ENCODE peak calls at places on chromosomes 12 and 14, in nine cellular contexts. Z is neural progenitor cell, K is stomach, N is thyroid gland, M is uterus, I is lower lobe of right lung, V is left lung, W is brain microvascular endothelial cell, C is spleen. P is an unnamed sample.

GRCh38 chr12:52613363-52614030 is 4.9 kb downstream of the KRT73 start:
- DNase-seq in Z (no peak), K (no peak), N (no peak), M (no peak), I (no peak), V (no peak), W (no peak), C (no peak), P (peak; percentile 30)

GRCh38 chr14:92665699-92666110 is 82.7 kb downstream of the LGMN start:
- DNase-seq in Z (no peak), K (no peak), N (no peak), M (no peak), I (no peak), V (no peak), W (no peak), C (no peak), P (no peak)

GRCh38 chr14:52951730-52952481 is 1.1 kb upstream of the FERMT2 start:
- DNase-seq in Z (peak; percentile 79), K (peak; percentile 43), N (peak; percentile 65), M (no peak), I (no peak), V (peak; percentile 41), W (peak; percentile 78), C (no peak), P (peak; percentile 75)

GRCh38 chr12:11941601-11942360 is 129.0 kb upstream of the BCL2L14 start:
- DNase-seq in Z (no peak), K (peak; percentile 50), N (peak; percentile 16), M (no peak), I (no peak), V (no peak), W (peak; percentile 70), C (no peak), P (no peak)

GRCh38 chr12:31807773-31808097 is 78.9 kb upstream of the AMN1 start:
- DNase-seq in Z (no peak), K (no peak), N (no peak), M (no peak), I (no peak), V (no peak), W (no peak), C (no peak), P (no peak)

GRCh38 chr14:94536836-94537235 is 24.4 kb upstream of the SERPINA4 start:
- DNase-seq in Z (no peak), K (no peak), N (no peak), M (no peak), I (no peak), V (no peak), W (peak; percentile 35), C (no peak), P (no peak)

GRCh38 chr12:33588725-33589405 is 149.2 kb upstream of the SYT10 start:
- DNase-seq in Z (no peak), K (no peak), N (no peak), M (no peak), I (no peak), V (no peak), W (no peak), C (no peak), P (no peak)

GRCh38 chr14:81209187-81209836 is 11.4 kb downstream of the GTF2A1 start:
- DNase-seq in Z (no peak), K (no peak), N (no peak), M (no peak), I (no peak), V (no peak), W (peak; percentile 32), C (no peak), P (no peak)

GRCh38 chr14:104158827-104159798 is 20.7 kb downstream of the KIF26A start:
- DNase-seq in Z (peak; percentile 45), K (peak; percentile 64), N (no peak), M (no peak), I (no peak), V (no peak), W (no peak), C (no peak), P (peak; percentile 61)

GRCh38 chr14:35696119-35696518 is 113.0 kb downstream of the RALGAPA1 start:
- DNase-seq in Z (no peak), K (no peak), N (no peak), M (no peak), I (no peak), V (no peak), W (no peak), C (no peak), P (no peak)

GRCh38 chr14:55840821-55841220 is 260.8 kb downstream of the KTN1 start:
- DNase-seq in Z (no peak), K (no peak), N (no peak), M (no peak), I (no peak), V (no peak), W (no peak), C (no peak), P (no peak)

GRCh38 chr14:55845963-55846851 is 266.2 kb downstream of the KTN1 start:
- DNase-seq in Z (no peak), K (no peak), N (no peak), M (no peak), I (no peak), V (no peak), W (no peak), C (no peak), P (no peak)

GRCh38 chr14:55846852-55847471 is 267.0 kb downstream of the KTN1 start:
- DNase-seq in Z (no peak), K (no peak), N (peak; percentile 5), M (no peak), I (no peak), V (no peak), W (no peak), C (no peak), P (peak; percentile 68)

GRCh38 chr14:55841625-55842024 is 261.6 kb downstream of the KTN1 start:
- DNase-seq in Z (no peak), K (no peak), N (no peak), M (no peak), I (no peak), V (peak; percentile 36), W (no peak), C (no peak), P (no peak)

DNA sequence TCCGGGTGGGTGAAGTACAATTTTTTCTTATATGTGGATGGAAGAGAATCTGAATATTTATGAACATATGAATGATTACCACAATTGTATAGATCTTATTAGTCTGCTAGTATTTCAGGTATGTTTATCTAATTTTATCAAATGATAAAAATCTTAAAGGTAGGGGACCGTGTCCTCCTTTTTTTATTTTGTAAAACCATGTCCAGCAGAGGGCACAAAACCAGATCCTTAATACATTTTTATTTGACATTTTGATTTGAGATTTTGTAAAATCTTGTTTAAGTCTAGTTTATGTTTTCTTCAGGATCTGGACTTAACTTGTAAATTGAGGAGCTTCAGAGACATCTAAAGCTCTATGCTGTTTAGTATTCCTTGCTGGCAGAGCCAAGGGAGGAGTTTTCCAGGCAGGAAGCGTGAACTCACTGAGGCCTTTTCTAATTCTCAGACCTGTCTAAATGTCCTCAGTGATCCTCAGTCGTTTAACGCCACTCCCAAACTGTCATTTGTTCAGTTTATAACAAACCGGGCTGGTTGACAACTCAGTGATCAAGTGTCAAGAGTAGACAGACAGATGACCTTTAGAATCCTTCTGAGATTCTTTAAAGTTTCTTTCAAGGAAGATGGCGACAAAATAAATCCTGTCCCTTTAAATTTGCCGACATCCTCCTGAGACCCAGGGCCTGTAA is 263.9 kb downstream of the KTN1 start:
- DNase-seq in Z (no peak), K (no peak), N (no peak), M (no peak), I (no peak), V (no peak), W (no peak), C (no peak), P (no peak)
- TF ChIP-seq CTCF in Z (peak; percentile 36), K (no peak), N (no peak), M (no peak), I (peak; percentile 14), V (no peak), W (peak; percentile 28), C (no peak), P (no peak)

DNA sequence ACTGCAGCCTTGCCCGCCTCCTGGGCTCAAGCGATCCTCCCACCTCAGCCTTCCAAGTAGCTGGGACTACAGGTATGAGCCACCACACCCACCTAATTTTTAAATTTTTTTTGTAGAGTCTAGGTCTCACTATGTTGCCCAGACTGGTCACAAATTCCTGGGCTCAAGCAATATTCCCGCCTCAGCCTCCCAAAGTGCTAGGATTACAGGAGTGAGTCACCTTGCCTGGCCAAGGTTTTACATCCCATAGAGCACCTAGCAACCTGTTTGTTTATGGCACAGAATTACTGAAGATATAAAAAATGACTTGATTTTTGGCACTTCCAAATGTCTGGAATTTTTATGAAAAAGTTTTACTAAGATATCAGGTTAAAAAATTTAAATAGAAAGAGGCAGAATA is 16.5 kb downstream of the MYO1A start:
- DNase-seq in Z (no peak), K (no peak), N (no peak), M (no peak), I (no peak), V (no peak), W (no peak), C (no peak), P (no peak)
- H3K36me3 ChIP-seq in Z (no peaks in the 10 kb centered on the region), K (peaks cover 17% of the 10 kb centered on the region), N (no peaks in the 10 kb centered on the region), M (no peaks in the 10 kb centered on the region), I (no peaks in the 10 kb centered on the region), V (no peaks in the 10 kb centered on the region), W (no peaks in the 10 kb centered on the region), C (no peaks in the 10 kb centered on the region), P (no peaks in the 10 kb centered on the region)

DNA sequence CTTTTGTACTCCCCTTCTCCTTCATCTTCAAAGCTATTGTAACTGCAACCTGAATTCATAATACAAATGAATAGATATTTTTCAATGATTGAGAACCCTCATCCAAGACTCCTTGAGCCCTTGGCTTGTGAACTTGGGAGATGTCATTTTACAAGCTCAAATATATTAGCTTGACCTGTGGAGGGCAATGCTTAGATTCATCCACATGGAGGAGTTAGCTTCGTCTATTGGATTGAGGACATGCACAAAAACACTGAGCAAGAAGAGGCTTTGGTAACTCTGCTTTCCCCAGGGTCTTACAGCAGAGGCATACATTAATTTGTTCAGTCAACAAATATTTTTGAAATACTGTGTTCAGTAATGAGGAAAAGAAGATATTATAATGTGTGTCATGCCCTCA is 101.1 kb downstream of the OTOGL start:
- DNase-seq in Z (no peak), K (no peak), N (no peak), M (no peak), I (no peak), V (no peak), W (no peak), C (no peak), P (no peak)
- TF ChIP-seq CTCF in Z (no peak), K (no peak), N (no peak), M (no peak), I (no peak), V (no peak), W (no peak), C (no peak), P (no peak)

DNA sequence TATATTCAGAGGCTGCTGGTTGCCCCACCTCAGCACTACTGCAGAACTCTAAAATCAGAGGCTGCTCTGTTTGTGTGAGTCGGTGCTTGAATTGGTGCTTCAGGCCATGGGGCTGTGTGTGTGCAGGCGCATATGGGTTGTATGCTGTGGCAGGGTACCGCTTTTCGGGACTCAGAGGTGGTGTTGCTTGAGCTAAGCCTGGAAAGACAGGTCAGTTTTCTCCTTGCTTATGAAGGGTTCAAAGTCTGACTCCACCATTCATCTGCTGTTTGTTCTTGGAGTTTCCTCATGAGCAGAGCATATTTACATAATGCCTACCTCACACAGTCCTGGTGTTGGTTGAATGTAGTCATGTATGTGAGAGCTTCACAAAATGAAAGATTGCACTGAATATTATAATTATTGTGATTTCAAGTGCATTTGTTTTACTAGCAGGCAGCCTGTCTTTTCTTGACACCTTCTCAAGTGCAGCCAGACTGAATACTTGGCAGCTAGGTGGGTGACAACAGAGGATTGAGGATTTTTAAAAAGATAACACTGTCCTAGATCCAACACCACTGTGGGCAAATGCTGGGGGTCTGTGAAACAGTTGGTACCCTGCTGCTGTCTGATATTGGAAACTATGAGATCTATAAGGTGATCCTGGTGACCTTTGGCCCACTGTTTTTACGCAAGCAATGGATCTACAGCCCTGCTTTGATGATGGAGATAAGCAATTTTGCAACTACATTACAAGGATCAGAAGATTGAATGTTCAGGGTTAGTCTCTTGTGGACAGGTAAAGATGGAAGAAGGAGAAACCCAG is 1.0 kb upstream of the ANG start:
- DNase-seq in Z (no peak), K (peak; percentile 52), N (no peak), M (no peak), I (no peak), V (no peak), W (no peak), C (no peak), P (no peak)
- H3K36me3 ChIP-seq in Z (no peaks in the 10 kb centered on the region), K (peaks cover 5% of the 10 kb centered on the region), N (no peaks in the 10 kb centered on the region), M (no peaks in the 10 kb centered on the region), I (peaks cover 4% of the 10 kb centered on the region), V (no peaks in the 10 kb centered on the region), W (no peaks in the 10 kb centered on the region), C (no peaks in the 10 kb centered on the region), P (no peaks in the 10 kb centered on the region)

P was measured in right atrium auricular region.